ENCODE peak calls at places on chromosome 11, in seven cellular contexts. S, F, E, A, C, G and Y are unnamed samples.

GRCh38 chr11:83284501-83285051 is 1.6 kb downstream of the CCDC90B start:
- DNase-seq in F (peak), C (no peak), A (no peak), E (no peak), G (no peak), S (no peak), Y (no peak)

GRCh38 chr11:67006029-67006884 is 16.7 kb upstream of the SYT12 start:
- DNase-seq in A (no peak), E (peak), G (peak), F (peak), S (no peak), C (peak), Y (peak)

GRCh38 chr11:110219011-110219785 is 77.2 kb downstream of the RDX start:
- DNase-seq in F (no peak), S (peak), C (no peak), E (peak), A (peak), G (peak), Y (no peak)

GRCh38 chr11:14577290-14577689 is 57.1 kb upstream of the PSMA1 start:
- DNase-seq in S (no peak), E (no peak), F (no peak), G (no peak), A (no peak), C (no peak), Y (no peak)

GRCh38 chr11:77071671-77072605 is 5.2 kb downstream of the CAPN5 start:
- DNase-seq in F (peak), C (no peak), S (no peak), G (no peak), A (no peak), E (peak), Y (no peak)

GRCh38 chr11:103433976-103434375 is 324.8 kb downstream of the DYNC2H1 start:
- DNase-seq in E (no peak), C (no peak), G (no peak), A (no peak), F (no peak), S (peak), Y (peak)

GRCh38 chr11:67280791-67281551 is 8.1 kb upstream of the ANKRD13D start:
- DNase-seq in A (no peak), S (no peak), F (no peak), C (no peak), E (no peak), G (no peak), Y (no peak)

GRCh38 chr11:77752518-77752917 is 68.0 kb downstream of the RSF1 start:
- DNase-seq in F (peak), A (no peak), E (peak), S (peak), C (peak), G (no peak), Y (peak)

GRCh38 chr11:120205596-120206161 is 5.2 kb upstream of the OAF start:
- DNase-seq in S (peak), G (no peak), A (peak), E (peak), F (peak), C (no peak), Y (peak)

GRCh38 chr11:11748706-11749365 is 92.9 kb upstream of the USP47 start:
- DNase-seq in G (no peak), S (peak), E (peak), A (no peak), C (no peak), F (peak), Y (no peak)

GRCh38 chr11:65609236-65609635 is 4.8 kb downstream of the MAP3K11 start:
- DNase-seq in A (peak), G (no peak), F (no peak), S (no peak), C (no peak), E (peak), Y (no peak)

GRCh38 chr11:65607614-65608426 is 6.2 kb downstream of the MAP3K11 start:
- DNase-seq in A (no peak), E (no peak), C (no peak), F (no peak), S (no peak), G (no peak), Y (no peak)

GRCh38 chr11:65604258-65604657 is 8.7 kb upstream of the KCNK7 start:
- DNase-seq in G (no peak), F (no peak), E (no peak), C (no peak), A (no peak), S (no peak), Y (no peak)

GRCh38 chr11:65609711-65610110 is 4.3 kb downstream of the MAP3K11 start:
- DNase-seq in G (no peak), E (no peak), A (no peak), F (no peak), S (no peak), C (no peak), Y (no peak)

GRCh38 chr11:65606876-65607613 is 7.0 kb downstream of the MAP3K11 start:
- DNase-seq in S (peak), F (peak), C (peak), G (peak), A (peak), E (peak), Y (peak)
- H3K4me3 ChIP-seq in S (no peak), F (peak), C (peak), G (peak), A (no peak), E (peak), Y (peak)

GRCh38 chr11:86988351-86988881 is 33.2 kb upstream of the FZD4 start:
- DNase-seq in G (no peak), E (no peak), C (no peak), S (no peak), A (no peak), F (no peak), Y (no peak)

GRCh38 chr11:86990520-86990919 is 35.3 kb upstream of the FZD4 start:
- DNase-seq in S (peak), G (no peak), E (peak), A (peak), C (peak), F (peak), Y (peak)

GRCh38 chr11:86987687-86988086 is 32.5 kb upstream of the FZD4 start:
- DNase-seq in F (no peak), A (peak), E (no peak), S (no peak), C (no peak), G (no peak), Y (no peak)

GRCh38 chr11:86991341-86991740 is 36.1 kb upstream of the FZD4 start:
- DNase-seq in C (no peak), E (no peak), F (no peak), G (no peak), A (no peak), S (no peak), Y (no peak)

DNA sequence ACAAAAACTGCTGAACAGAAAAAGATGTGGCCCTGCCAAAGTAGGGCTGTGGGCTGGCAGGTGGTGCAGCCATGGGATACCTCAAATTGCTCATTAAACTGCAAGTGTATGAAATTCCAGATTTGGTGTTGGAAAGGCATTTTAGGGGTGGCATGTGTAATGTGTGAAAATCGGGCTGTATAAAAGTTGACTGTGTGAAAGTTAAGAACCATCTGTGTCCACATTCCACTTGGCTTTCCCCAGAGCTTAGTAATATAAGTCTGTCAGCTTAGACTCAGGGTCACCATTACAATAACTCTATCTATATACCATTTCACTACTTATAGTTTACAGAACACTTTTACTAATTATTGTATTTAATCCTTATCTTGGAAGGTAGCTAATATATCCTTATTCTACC is 34.9 kb upstream of the FZD4 start:
- DNase-seq in G (no peak), C (no peak), S (peak), F (peak), E (no peak), A (peak), Y (peak)
- TF ChIP-seq CTCF in G (no peak), C (no peak), S (no peak), F (no peak), E (no peak), A (no peak), Y (no peak)

GRCh38 chr11:5808500-5809121 is at the start of gene OR52N2:
- DNase-seq in A (peak), F (peak), G (peak), C (peak), E (peak), S (peak), Y (peak)

GRCh38 chr11:5807580-5807979 is 1.1 kb upstream of the OR52N2 start:
- DNase-seq in F (no peak), C (peak), G (no peak), A (no peak), S (no peak), E (no peak), Y (no peak)

GRCh38 chr11:5809905-5810792 is 1.4 kb downstream of the OR52N2 start:
- DNase-seq in S (no peak), A (no peak), G (no peak), F (no peak), E (no peak), C (peak), Y (no peak)

GRCh38 chr11:5803982-5804381 is 4.7 kb upstream of the OR52N2 start:
- DNase-seq in C (no peak), A (no peak), E (no peak), F (no peak), S (no peak), G (no peak), Y (no peak)

DNA sequence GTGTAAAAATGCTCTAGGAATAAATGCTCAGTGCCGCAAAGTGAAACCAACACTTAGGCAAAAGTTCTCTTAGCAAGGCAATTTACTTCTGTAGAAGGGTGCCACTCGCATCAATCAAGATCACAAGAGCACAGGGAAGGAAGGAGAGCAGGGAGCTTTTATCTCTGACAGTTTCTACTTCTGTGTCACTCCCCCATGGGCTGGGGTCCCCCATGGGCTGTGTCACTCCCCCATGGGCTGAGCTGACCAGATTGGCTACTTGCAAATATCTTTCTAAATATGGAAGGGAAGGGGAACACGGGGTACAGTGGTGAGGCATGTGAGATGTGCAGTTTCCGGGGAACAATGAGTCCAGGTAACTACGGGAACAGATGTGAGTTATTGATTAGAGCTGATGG is 397 bp downstream of the OR52N2 start:
- DNase-seq in S (no peak), E (peak), A (no peak), G (no peak), C (no peak), F (peak), Y (peak)
- H3K4me3 ChIP-seq in S (peak), E (peak), A (peak), G (peak), C (peak), F (peak), Y (peak)

GRCh38 chr11:8682219-8683114 is at the start of the genes RPL27A and TRIM66:
- DNase-seq in C (peak), E (peak), A (peak), S (peak), G (peak), F (peak), Y (peak)
- TF ChIP-seq CTCF in C (no peak), E (no peak), A (no peak), S (no peak), G (peak), F (peak), Y (no peak)

DNA sequence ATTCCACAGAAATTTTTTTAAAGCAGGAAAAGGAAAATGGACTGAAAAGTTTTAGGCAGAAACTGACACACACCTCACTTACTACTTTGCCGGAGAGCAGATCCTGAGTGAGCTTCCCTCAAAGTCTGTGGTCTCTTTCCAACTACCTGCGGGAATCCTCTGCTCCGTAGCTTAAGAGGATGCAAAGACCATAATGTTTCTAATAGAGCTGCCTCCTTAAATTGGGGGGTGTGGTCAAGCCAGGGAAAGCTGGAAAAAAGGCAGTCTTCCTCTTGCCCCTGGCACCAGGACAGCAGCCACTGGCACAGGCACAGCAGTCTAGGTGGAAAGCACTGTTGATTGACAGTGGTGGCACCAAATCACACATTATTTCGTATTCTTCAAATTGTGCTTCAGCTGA is at the start of gene ETS1:
- DNase-seq in E (no peak), G (no peak), C (peak), S (no peak), F (no peak), A (peak), Y (no peak)
- H3K4me3 ChIP-seq in E (no peak), G (peak), C (peak), S (peak), F (peak), A (peak), Y (peak)

DNA sequence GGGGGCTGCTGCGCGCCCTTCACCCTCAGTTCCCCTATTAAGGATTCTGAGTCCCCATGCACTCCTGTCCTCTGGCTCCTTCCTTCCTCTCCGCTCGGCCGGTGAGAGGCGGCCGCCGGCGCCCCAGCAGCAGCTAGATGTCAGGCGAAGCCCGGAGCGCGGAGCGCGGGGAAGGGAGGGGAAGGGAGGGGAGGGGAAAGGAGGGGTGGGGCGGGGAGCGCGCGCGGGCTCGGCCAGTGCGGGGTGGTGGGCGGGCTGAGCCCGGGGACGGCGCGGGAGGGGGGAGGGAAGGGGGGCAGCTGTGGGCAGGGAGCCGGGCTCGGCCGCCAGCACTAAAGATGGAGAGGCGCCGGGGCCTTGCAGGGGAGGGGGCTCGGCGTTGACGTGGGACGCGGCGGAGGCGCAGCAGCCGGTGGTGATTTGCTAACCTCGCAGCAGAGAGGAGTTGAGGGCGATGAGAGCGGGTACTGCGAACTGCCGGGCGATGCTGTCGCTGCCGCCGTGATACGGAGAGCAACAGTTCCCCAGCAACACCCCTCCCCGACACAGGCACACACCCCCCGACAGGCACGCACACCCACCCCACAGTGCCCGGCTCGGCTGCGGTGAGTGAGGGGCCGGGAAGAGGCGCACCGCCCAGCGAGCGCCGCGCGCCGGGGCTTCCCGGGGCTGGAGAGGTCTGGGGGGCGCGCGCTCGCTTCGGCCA is at the start of gene ZBTB16:
- DNase-seq in C (peak), E (peak), G (peak), F (peak), S (no peak), A (peak), Y (peak)
- TF ChIP-seq CTCF in C (no peak), E (peak), G (peak), F (peak), S (no peak), A (peak), Y (peak)

DNA sequence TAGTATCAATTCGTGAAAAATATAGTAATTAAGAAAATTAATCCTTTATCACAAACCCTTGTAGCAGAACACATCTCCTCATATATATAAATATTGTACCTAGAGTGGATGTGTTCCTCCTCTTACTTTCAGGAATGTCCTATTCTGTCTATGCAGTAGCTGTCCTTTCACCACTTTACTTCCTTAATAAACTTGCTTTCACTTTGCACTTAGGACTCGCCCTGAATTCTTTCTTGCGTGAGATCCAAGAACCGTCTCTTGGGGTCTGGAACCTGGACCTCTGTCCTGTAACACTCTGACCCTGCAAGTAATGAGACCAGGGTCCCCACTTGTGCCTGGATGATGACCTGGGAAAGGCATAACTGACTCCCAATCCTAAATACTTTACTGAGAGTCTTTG is 69.5 kb downstream of the FAM168A start:
- DNase-seq in S (no peak), E (no peak), C (no peak), F (peak), G (no peak), A (no peak), Y (peak)
- H3K4me3 ChIP-seq in S (no peak), E (no peak), C (peak), F (peak), G (peak), A (no peak), Y (peak)

DNA sequence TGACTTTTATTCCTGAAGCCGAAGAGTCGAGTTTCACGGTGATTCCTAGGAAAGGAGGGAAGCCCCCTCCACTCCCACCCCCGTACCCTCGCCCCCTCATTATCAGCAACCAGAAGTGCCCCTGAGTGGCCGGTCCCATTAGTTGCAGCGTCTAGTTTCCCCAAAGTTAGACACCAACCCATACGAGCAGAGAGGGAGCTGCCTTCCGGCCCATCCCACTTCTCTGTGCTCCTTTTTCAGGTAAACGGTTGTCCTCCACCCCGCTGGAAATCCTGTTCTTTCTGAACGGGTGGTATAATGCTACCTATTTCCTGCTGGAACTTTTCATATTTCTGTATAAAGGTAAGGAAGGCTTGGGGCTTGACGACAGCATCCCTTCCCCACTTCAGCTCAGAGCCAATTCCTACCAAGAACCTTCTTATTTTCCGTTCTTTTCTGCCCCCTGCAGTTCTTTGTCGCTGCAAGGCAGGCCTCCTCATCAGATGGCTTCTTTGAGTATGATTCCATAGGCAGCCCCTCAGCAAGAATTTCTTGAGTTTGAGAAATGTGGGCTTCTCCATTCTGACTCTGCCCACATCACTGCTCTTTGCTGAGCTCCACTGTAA is 706 bp downstream of the TMEM216 start:
- DNase-seq in C (peak), A (no peak), G (no peak), S (no peak), E (peak), F (peak), Y (no peak)
- TF ChIP-seq CTCF in C (peak), A (peak), G (no peak), S (no peak), E (peak), F (peak), Y (peak)

GRCh38 chr11:1260023-1260501 is 37.2 kb downstream of the MUC5B start:
- DNase-seq in S (no peak), C (peak), F (peak), A (no peak), G (no peak), E (peak), Y (peak)
- H3K4me3 ChIP-seq in S (no peak), C (no peak), F (no peak), A (no peak), G (no peak), E (no peak), Y (no peak)